ENCODE peak calls at places on chromosomes 16 and 17, in nine cellular contexts. P is brain microvascular endothelial cell, I is globus pallidus, U is NCI-H345, M is M059J, Z is OCI-M1, H is mesendoderm, Q is thyroid gland, C is NCI-H446 treated with DMSO at 0.1 percent for 48 hours. S is an unnamed sample.

GRCh38 chr16:56981729-56982271 is 7.6 kb upstream of the NLRC5 start:
- DNase-seq in U (no peak), I (no peak), H (no peak), M (no peak), P (no peak), C (no peak), Q (no peak), Z (no peak), S (no peak)

GRCh38 chr16:19856120-19856519 is 28.5 kb downstream of the GPRC5B start:
- DNase-seq in U (no peak), I (no peak), Q (no peak), C (no peak), Z (no peak), H (no peak), M (no peak), P (no peak), S (no peak)

GRCh38 chr16:46920402-46921068 is 36.4 kb downstream of the GPT2 start:
- DNase-seq in P (no peak), H (no peak), I (no peak), Z (no peak), Q (peak), C (no peak), M (no peak), U (no peak), S (peak)

GRCh38 chr16:5158494-5158893 is 60.9 kb upstream of the EEF2KMT start:
- DNase-seq in I (no peak), C (no peak), Z (no peak), Q (no peak), H (no peak), P (no peak), M (no peak), U (no peak), S (no peak)

GRCh38 chr17:9402590-9403199 is 172.9 kb downstream of the STX8 start:
- DNase-seq in Q (no peak), H (peak), C (no peak), Z (peak), I (no peak), U (peak), P (peak), M (peak), S (peak)

GRCh38 chr17:82314721-82315605 is 2.4 kb downstream of the CD7 start:
- DNase-seq in M (no peak), U (no peak), Q (no peak), I (no peak), Z (peak), C (no peak), H (no peak), P (no peak), S (no peak)

GRCh38 chr16:8665529-8665928 is 8.9 kb upstream of the ABAT start:
- DNase-seq in C (no peak), Z (no peak), Q (no peak), H (peak), U (no peak), I (no peak), M (no peak), P (no peak), S (no peak)

GRCh38 chr17:51250314-51250840 is 9.5 kb downstream of the MBTD1 start:
- DNase-seq in H (no peak), M (no peak), Z (no peak), I (no peak), C (no peak), U (no peak), P (peak), Q (no peak), S (no peak)

GRCh38 chr17:77746391-77746790 is 212.1 kb upstream of the TNRC6C start:
- DNase-seq in Z (no peak), P (no peak), C (no peak), H (no peak), M (no peak), U (no peak), Q (no peak), I (no peak), S (no peak)

GRCh38 chr17:40550608-40551007 is 14.7 kb downstream of the CCR7 start:
- DNase-seq in I (no peak), C (no peak), U (no peak), H (no peak), P (peak), M (peak), Z (no peak), Q (no peak), S (no peak)

GRCh38 chr17:70072900-70073299 is 2.1 kb upstream of the KCNJ16 start:
- DNase-seq in Q (peak), I (peak), Z (no peak), U (no peak), P (no peak), H (no peak), M (no peak), C (no peak), S (peak)

GRCh38 chr17:45020354-45021138 is 30.9 kb downstream of the DCAKD start:
- DNase-seq in P (peak), U (no peak), C (no peak), Q (peak), Z (no peak), M (no peak), H (peak), I (no peak), S (peak)

GRCh38 chr16:2035431-2036199 is 8.9 kb downstream of the NHERF2 start:
- DNase-seq in Z (no peak), U (peak), H (no peak), Q (peak), C (no peak), M (peak), I (no peak), P (peak), S (no peak)

GRCh38 chr17:61496957-61497653 is 44.9 kb downstream of the TBX4 start:
- DNase-seq in Z (no peak), Q (no peak), H (no peak), U (no peak), C (no peak), P (no peak), I (no peak), M (no peak), S (no peak)

GRCh38 chr16:72508196-72508595 is 336.2 kb upstream of the PMFBP1 start:
- DNase-seq in I (no peak), Q (no peak), M (peak), P (peak), U (no peak), H (no peak), Z (no peak), C (no peak), S (no peak)

GRCh38 chr17:57806083-57806830 is 43.6 kb downstream of the MRPS23 start:
- DNase-seq in U (no peak), Q (no peak), I (no peak), C (no peak), M (no peak), P (no peak), H (no peak), Z (no peak), S (no peak)

GRCh38 chr17:11598274-11599221 is at the start of gene DNAH9:
- DNase-seq in Q (peak), H (peak), P (peak), Z (no peak), I (peak), M (peak), C (peak), U (peak), S (peak)

GRCh38 chr16:2088192-2088631 is 40.4 kb downstream of the TSC2 start:
- DNase-seq in P (no peak), M (no peak), Q (no peak), Z (no peak), U (no peak), C (no peak), I (no peak), H (no peak), S (no peak)

GRCh38 chr16:4882633-4883285 is 35.5 kb downstream of the UBN1 start:
- DNase-seq in C (no peak), P (peak), M (peak), U (peak), I (no peak), Z (no peak), H (no peak), Q (peak), S (no peak)

GRCh38 chr17:49861150-49861884 is 13.4 kb upstream of the TAC4 start:
- DNase-seq in Q (peak), Z (peak), H (peak), I (no peak), C (no peak), M (peak), P (peak), U (peak), S (no peak)

GRCh38 chr17:77420804-77421634 is 280.2 kb downstream of the SEC14L1 start:
- DNase-seq in Z (peak), P (peak), M (peak), Q (peak), H (peak), U (peak), I (no peak), C (peak), S (no peak)

GRCh38 chr17:80861892-80862291 is 129.7 kb upstream of the CHMP6 start:
- DNase-seq in Z (no peak), I (peak), U (peak), H (peak), M (no peak), P (peak), Q (no peak), C (no peak), S (peak)

GRCh38 chr17:40158438-40158837 is 18.1 kb downstream of the CASC3 start:
- DNase-seq in C (no peak), Q (no peak), H (no peak), M (no peak), I (no peak), P (no peak), U (no peak), Z (no peak), S (no peak)

GRCh38 chr16:63904182-63904581 is 1217.7 kb downstream of the CDH11 start:
- DNase-seq in C (no peak), I (no peak), Q (no peak), U (no peak), Z (no peak), P (no peak), M (no peak), H (no peak), S (no peak)

GRCh38 chr16:81532491-81533174 is 88.0 kb downstream of the CMIP start:
- DNase-seq in Q (peak), C (no peak), M (peak), H (no peak), P (no peak), I (no peak), U (no peak), Z (no peak), S (no peak)

GRCh38 chr17:31511176-31511540 is 119.7 kb downstream of the RAB11FIP4 start:
- DNase-seq in P (no peak), Z (no peak), Q (no peak), M (no peak), U (peak), C (no peak), I (peak), H (no peak), S (no peak)

GRCh38 chr16:67666032-67666537 is 465 bp downstream of the ENKD1 start:
- DNase-seq in U (no peak), C (no peak), Z (peak), M (peak), P (no peak), Q (peak), I (no peak), H (peak), S (no peak)

GRCh38 chr17:4537451-4538235 is 17.5 kb downstream of the MYBBP1A start:
- DNase-seq in U (no peak), Z (no peak), I (peak), P (no peak), Q (no peak), M (no peak), H (no peak), C (no peak), S (peak)

GRCh38 chr16:4351880-4352279 is 759 bp upstream of the PAM16 start:
- DNase-seq in Q (no peak), P (peak), U (no peak), Z (no peak), H (no peak), I (no peak), C (no peak), M (peak), S (no peak)

GRCh38 chr17:70040336-70040735 is 34.7 kb upstream of the KCNJ16 start:
- DNase-seq in P (peak), U (no peak), H (no peak), M (peak), Q (no peak), Z (no peak), C (no peak), I (no peak), S (no peak)

GRCh38 chr17:80779961-80780380 is 211.7 kb upstream of the CHMP6 start:
- DNase-seq in U (no peak), Z (peak), C (no peak), I (no peak), Q (no peak), M (no peak), H (no peak), P (no peak), S (no peak)

GRCh38 chr16:4936991-4937781 is at the start of gene PPL:
- DNase-seq in Q (peak), I (no peak), H (peak), P (no peak), Z (no peak), U (peak), C (no peak), M (peak), S (no peak)

GRCh38 chr17:81440511-81441244 is 45.4 kb downstream of the BAHCC1 start:
- DNase-seq in U (peak), Q (no peak), H (peak), P (no peak), M (no peak), I (no peak), C (no peak), Z (peak), S (no peak)

GRCh38 chr17:81888988-81889595 is 2.3 kb downstream of the ALYREF start:
- DNase-seq in M (no peak), I (no peak), U (no peak), P (no peak), Z (no peak), Q (no peak), C (no peak), H (no peak), S (no peak)

GRCh38 chr16:70687172-70687531 is 1.3 kb upstream of the MTSS2 start:
- DNase-seq in C (no peak), P (no peak), H (no peak), I (no peak), U (no peak), Q (no peak), Z (peak), M (peak), S (no peak)

GRCh38 chr17:74356640-74357465 is 4.8 kb downstream of the BTBD17 start:
- DNase-seq in P (no peak), Q (peak), I (no peak), C (no peak), U (no peak), H (no peak), M (no peak), Z (no peak), S (no peak)

GRCh38 chr16:48525201-48526057 is 84.6 kb downstream of the N4BP1 start:
- DNase-seq in C (no peak), M (no peak), Q (no peak), U (no peak), P (no peak), H (no peak), I (no peak), Z (no peak), S (no peak)

GRCh38 chr16:84730406-84731106 is 30.8 kb downstream of the USP10 start:
- DNase-seq in Z (peak), Q (peak), C (peak), I (no peak), M (peak), P (peak), U (peak), H (peak), S (peak)

GRCh38 chr16:17258848-17259713 is 211.7 kb downstream of the XYLT1 start:
- DNase-seq in Z (no peak), I (no peak), H (peak), C (no peak), P (no peak), Q (no peak), M (peak), U (no peak), S (no peak)

S was measured in midbrain.